ENCODE peak calls at places on chromosomes 3 and 15, in four cellular contexts. S is H1, P is neuronal stem cell, L is H9. F is an unnamed sample.

GRCh38 chr3:55576621-55577020 is 89.5 kb upstream of the WNT5A start:
- DNase-seq in S (no peak), P (no peak), L (no peak), F (no peak)

GRCh38 chr3:15305366-15305844 is 27.0 kb downstream of the SH3BP5 start:
- DNase-seq in S (no peak), P (no peak), L (no peak), F (peak)

GRCh38 chr3:107061466-107061865 is 315.8 kb upstream of the CCDC54 start:
- DNase-seq in S (no peak), P (no peak), L (no peak), F (no peak)

GRCh38 chr3:195247086-195247862 is 23.7 kb downstream of the XXYLT1 start:
- DNase-seq in S (no peak), P (no peak), L (no peak), F (no peak)

GRCh38 chr3:124409650-124410275 is 320.5 kb upstream of the UMPS start:
- DNase-seq in S (no peak), P (no peak), L (no peak), F (peak)

GRCh38 chr3:32460031-32460749 is 42.5 kb downstream of the CMTM6 start:
- DNase-seq in S (peak), P (peak), L (peak), F (no peak)

GRCh38 chr3:188888321-188889056 is 283.3 kb upstream of the TPRG1 start:
- DNase-seq in S (no peak), P (no peak), L (no peak), F (no peak)

GRCh38 chr15:74531144-74531811 is 9.7 kb upstream of the ARID3B start:
- DNase-seq in S (no peak), P (no peak), L (peak), F (peak)

GRCh38 chr3:194867270-194867983 is 181.7 kb downstream of the FAM43A start:
- DNase-seq in S (no peak), P (no peak), L (no peak), F (no peak)

GRCh38 chr15:55791576-55792400 is 48.8 kb upstream of the PRTG start:
- DNase-seq in S (no peak), P (no peak), L (no peak), F (peak)

GRCh38 chr3:123002100-123002748 is 25.3 kb downstream of the SEMA5B start:
- DNase-seq in S (no peak), P (no peak), L (no peak), F (no peak)

GRCh38 chr15:40871749-40872617 is 2.1 kb downstream of the RHOV start:
- DNase-seq in S (no peak), P (no peak), L (peak), F (no peak)

GRCh38 chr15:57902155-57902554 is 163.4 kb downstream of the ALDH1A2 start:
- DNase-seq in S (no peak), P (no peak), L (no peak), F (no peak)

GRCh38 chr15:38559908-38560307 is 4.7 kb downstream of the RASGRP1 start:
- DNase-seq in S (no peak), P (no peak), L (no peak), F (no peak)

GRCh38 chr3:8303466-8303865 is 198.2 kb upstream of the LMCD1 start:
- DNase-seq in S (no peak), P (no peak), L (no peak), F (no peak)

GRCh38 chr15:65954289-65954741 is 85.0 kb downstream of the RAB11A start:
- DNase-seq in S (peak), P (no peak), L (peak), F (no peak)

GRCh38 chr15:92709064-92709463 is 53.5 kb upstream of the FAM174B start:
- DNase-seq in S (no peak), P (no peak), L (no peak), F (no peak)

GRCh38 chr3:109927161-109927560 is 589.8 kb upstream of the DPPA4 start:
- DNase-seq in S (no peak), P (no peak), L (no peak), F (peak)

GRCh38 chr15:98025237-98025636 is 64.7 kb downstream of the ARRDC4 start:
- DNase-seq in S (no peak), P (no peak), L (no peak), F (no peak)
- H2BK12ac ChIP-seq in S (no peak), P (no peak), L (no peak), F (no peak)

DNA sequence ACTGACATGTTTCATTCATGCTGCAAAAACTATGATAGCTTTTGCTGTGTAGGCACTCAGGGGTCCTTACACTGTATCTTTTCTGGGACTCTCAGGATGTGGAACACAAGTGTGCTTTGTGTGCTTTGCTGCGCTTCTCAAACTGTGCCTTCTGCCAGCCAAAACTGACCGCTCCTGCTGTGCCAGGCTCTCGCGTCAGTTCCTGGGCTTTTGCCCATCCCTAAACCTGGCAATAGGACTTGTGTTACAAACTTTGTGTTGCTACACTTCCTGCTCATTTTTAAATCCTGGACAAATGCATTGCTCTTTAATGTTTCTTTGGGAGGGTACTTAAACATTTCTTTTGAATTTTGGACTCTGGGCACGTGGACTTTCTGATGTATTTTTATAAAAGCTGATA is 60.3 kb downstream of the DIPK2A start:
- DNase-seq in S (no peak), P (no peak), L (no peak), F (no peak)
- H2BK12ac ChIP-seq in S (no peak), P (no peak), L (no peak), F (no peak)

DNA sequence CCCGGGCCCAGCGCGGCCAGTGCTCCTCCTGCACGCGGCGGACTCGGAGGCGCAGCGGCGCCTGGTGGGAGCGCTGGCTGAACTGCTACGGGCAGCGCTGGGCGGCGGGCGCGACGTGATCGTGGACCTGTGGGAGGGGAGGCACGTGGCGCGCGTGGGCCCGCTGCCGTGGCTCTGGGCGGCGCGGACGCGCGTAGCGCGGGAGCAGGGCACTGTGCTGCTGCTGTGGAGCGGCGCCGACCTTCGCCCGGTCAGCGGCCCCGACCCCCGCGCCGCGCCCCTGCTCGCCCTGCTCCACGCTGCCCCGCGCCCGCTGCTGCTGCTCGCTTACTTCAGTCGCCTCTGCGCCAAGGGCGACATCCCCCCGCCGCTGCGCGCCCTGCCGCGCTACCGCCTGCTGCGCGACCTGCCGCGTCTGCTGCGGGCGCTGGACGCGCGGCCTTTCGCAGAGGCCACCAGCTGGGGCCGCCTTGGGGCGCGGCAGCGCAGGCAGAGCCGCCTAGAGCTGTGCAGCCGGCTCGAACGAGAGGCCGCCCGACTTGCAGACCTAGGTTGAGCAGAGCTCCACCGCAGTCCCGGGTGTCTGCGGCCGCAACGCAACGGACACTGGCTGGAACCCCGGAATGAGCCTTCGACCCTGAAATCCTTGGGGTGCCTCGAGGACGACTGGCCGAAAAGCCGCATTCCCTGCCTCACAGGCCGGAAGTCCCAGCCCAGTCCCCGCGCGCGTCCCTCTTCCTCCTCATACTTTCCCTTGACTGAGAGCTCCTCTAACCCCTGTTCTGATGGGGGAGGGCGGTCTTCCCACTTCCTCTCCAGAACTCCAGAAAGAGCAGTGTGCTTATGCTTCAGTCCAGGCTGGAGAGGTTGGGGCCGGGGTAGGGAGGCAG is 1.4 kb upstream of the IL17RC start:
- DNase-seq in S (no peak), P (no peak), L (peak), F (peak)
- H2BK12ac ChIP-seq in S (no peak), P (peak), L (no peak), F (peak)

GRCh38 chr3:81947359-81947758 is 185.9 kb upstream of the GBE1 start:
- DNase-seq in S (no peak), P (no peak), L (no peak), F (peak)
- H2BK12ac ChIP-seq in S (no peak), P (no peak), L (no peak), F (no peak)

GRCh38 chr15:88745696-88746095 is 57.5 kb upstream of the ACAN start:
- DNase-seq in S (no peak), P (no peak), L (no peak), F (peak)
- H2BK12ac ChIP-seq in S (no peak), P (no peak), L (no peak), F (no peak)

F was measured in trophoblast cell.